ENCODE peak calls at places on chromosomes 16 and 17, in six cellular contexts. B is progenitor cell of endocrine pancreas; M is HFF-Myc; P is activated CD8-positive, alpha-beta T cell treated with anti-CD3 and anti-CD28 coated beads for 36 hours; U is tibial nerve; F is fibroblast of lung. T is an unnamed sample.

GRCh38 chr17:32489320-32490100 is 2.7 kb downstream of the CDK5R1 start:
- DNase-seq in M (no peak), U (no peak), F (no peak), P (no peak), B (no peak), T (no peak)

GRCh38 chr17:55521193-55521592 is 9.9 kb upstream of the SMIM36 start:
- DNase-seq in F (no peak), M (no peak), U (no peak), B (no peak), P (no peak), T (no peak)

GRCh38 chr16:85490971-85491771 is 122.0 kb upstream of the GSE1 start:
- DNase-seq in M (no peak), P (peak), B (no peak), F (no peak), U (no peak), T (no peak)

GRCh38 chr16:54284931-54285413 is 1.6 kb downstream of the IRX3 start:
- DNase-seq in M (no peak), P (no peak), B (peak), F (peak), U (no peak), T (no peak)

GRCh38 chr16:85637808-85638186 is 24.7 kb downstream of the GSE1 start:
- DNase-seq in F (no peak), B (no peak), M (no peak), P (no peak), U (no peak), T (no peak)

GRCh38 chr17:40517286-40517662 is 15.9 kb upstream of the TNS4 start:
- DNase-seq in M (no peak), F (no peak), B (no peak), P (no peak), U (no peak), T (no peak)

GRCh38 chr16:75559564-75560372 is 3.7 kb upstream of the TMEM231 start:
- DNase-seq in M (peak), P (no peak), B (no peak), F (peak), U (no peak), T (no peak)

GRCh38 chr17:77792626-77793025 is 165.9 kb upstream of the TNRC6C start:
- DNase-seq in F (no peak), U (no peak), P (no peak), M (no peak), B (no peak), T (no peak)

GRCh38 chr16:85622683-85623082 is 9.6 kb downstream of the GSE1 start:
- DNase-seq in P (no peak), F (no peak), M (no peak), U (no peak), B (no peak), T (no peak)

GRCh38 chr16:31427441-31428276 is 501 bp downstream of the COX6A2 start:
- DNase-seq in B (no peak), P (peak), U (no peak), M (no peak), F (no peak), T (no peak)

GRCh38 chr16:68734782-68735181 is 2.3 kb upstream of the CDH1 start:
- DNase-seq in B (no peak), U (no peak), M (no peak), F (no peak), P (no peak), T (no peak)

GRCh38 chr17:68198931-68199836 is 48.7 kb upstream of the AMZ2 start:
- DNase-seq in F (no peak), U (no peak), M (no peak), P (peak), B (no peak), T (no peak)

GRCh38 chr17:68184816-68185436 is 62.9 kb upstream of the AMZ2 start:
- DNase-seq in B (no peak), U (no peak), M (no peak), F (no peak), P (peak), T (peak)

GRCh38 chr16:1789643-1790045 is 3.9 kb downstream of the IGFALS start:
- DNase-seq in F (no peak), B (no peak), U (no peak), M (no peak), P (no peak), T (no peak)

GRCh38 chr16:50539822-50540710 is 8.1 kb upstream of the NKD1 start:
- DNase-seq in B (no peak), P (no peak), F (no peak), U (no peak), M (no peak), T (no peak)

GRCh38 chr17:7262192-7263070 is at the start of gene CLDN7:
- DNase-seq in P (no peak), F (no peak), B (peak), M (no peak), U (no peak), T (no peak)

GRCh38 chr17:30240177-30240576 is 4.7 kb upstream of the SLC6A4 start:
- DNase-seq in P (no peak), U (no peak), M (no peak), F (no peak), B (no peak), T (no peak)

GRCh38 chr17:63116967-63117366 is 150.9 kb downstream of the TANC2 start:
- DNase-seq in U (no peak), P (no peak), B (no peak), F (peak), M (no peak), T (no peak)

GRCh38 chr17:17837380-17837821 is 615 bp upstream of the SREBF1 start:
- DNase-seq in U (peak), P (peak), F (peak), B (no peak), M (no peak), T (no peak)

GRCh38 chr16:84331998-84332780 is 36.1 kb upstream of the ATP2C2 start:
- DNase-seq in M (no peak), P (no peak), U (no peak), B (no peak), F (peak), T (no peak)

GRCh38 chr16:54657709-54658102 is 273.0 kb upstream of the IRX5 start:
- DNase-seq in B (no peak), U (no peak), F (no peak), P (no peak), M (no peak), T (no peak)

GRCh38 chr16:66432429-66432828 is 5.3 kb downstream of the BEAN1 start:
- DNase-seq in P (no peak), U (no peak), M (no peak), B (no peak), F (no peak), T (no peak)

GRCh38 chr17:71071837-71072236 is 902.5 kb downstream of the KCNJ2 start:
- DNase-seq in F (peak), U (no peak), P (no peak), M (peak), B (no peak), T (no peak)

GRCh38 chr16:74029122-74029805 is 267.4 kb upstream of the PSMD7 start:
- DNase-seq in M (no peak), F (no peak), B (no peak), P (no peak), U (no peak), T (no peak)

GRCh38 chr17:4433515-4434031 is at the start of gene SPNS3:
- DNase-seq in F (no peak), P (peak), U (no peak), M (no peak), B (no peak), T (no peak)

GRCh38 chr17:67058036-67058435 is 13.7 kb downstream of the CACNG1 start:
- DNase-seq in F (no peak), U (no peak), B (no peak), M (no peak), P (no peak), T (peak)

GRCh38 chr17:50196826-50197225 is 4.6 kb downstream of the COL1A1 start:
- DNase-seq in B (no peak), U (no peak), P (no peak), M (no peak), F (peak), T (no peak)

GRCh38 chr16:6012716-6013115 is 915.1 kb upstream of the EEF2KMT start:
- DNase-seq in M (no peak), F (no peak), U (no peak), B (no peak), P (no peak), T (no peak)

GRCh38 chr16:58503166-58503862 is 3.4 kb downstream of the NDRG4 start:
- DNase-seq in M (no peak), F (no peak), U (no peak), B (no peak), P (no peak), T (no peak)

GRCh38 chr16:2029350-2029749 is 2.6 kb downstream of the NHERF2 start:
- DNase-seq in F (no peak), U (no peak), M (no peak), P (no peak), B (no peak), T (no peak)

GRCh38 chr16:84047206-84047605 is 4.6 kb upstream of the SLC38A8 start:
- DNase-seq in U (no peak), M (no peak), P (no peak), B (no peak), F (no peak), T (no peak)

GRCh38 chr17:60139438-60140285 is 10.1 kb upstream of the CA4 start:
- DNase-seq in P (peak), F (peak), M (no peak), U (peak), B (peak), T (peak)

GRCh38 chr17:6894206-6894528 is 62.6 kb upstream of the TEKT1 start:
- DNase-seq in F (no peak), M (no peak), P (peak), B (no peak), U (no peak), T (no peak)

GRCh38 chr16:30853758-30854157 is 40.1 kb downstream of the BCL7C start:
- DNase-seq in U (no peak), B (no peak), P (no peak), F (no peak), M (no peak), T (no peak)

GRCh38 chr17:57369509-57369945 is 113.2 kb downstream of the MSI2 start:
- DNase-seq in F (peak), P (peak), U (no peak), M (peak), B (no peak), T (no peak)

GRCh38 chr17:51263001-51263400 is 2.7 kb downstream of the UTP18 start:
- DNase-seq in M (no peak), B (no peak), F (peak), U (no peak), P (no peak), T (no peak)

DNA sequence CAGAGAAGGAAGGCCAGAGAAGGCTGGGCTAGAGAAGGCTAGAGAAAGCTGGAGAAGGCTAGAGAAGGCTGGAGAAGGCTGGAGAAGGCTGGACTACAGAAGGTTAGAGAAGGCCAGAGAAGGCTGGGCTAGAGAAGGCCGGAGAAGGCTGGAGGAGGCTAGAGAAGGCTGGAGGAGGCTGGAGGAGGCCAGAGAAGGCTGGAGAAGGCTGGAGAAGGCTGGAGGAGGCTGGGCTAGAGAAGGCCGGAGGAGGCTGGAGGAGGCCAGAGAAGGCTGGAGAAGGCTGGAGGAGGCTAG is 6.4 kb upstream of the OGFOD3 start:
- DNase-seq in U (no peak), M (no peak), P (no peak), B (no peak), F (no peak), T (no peak)
- TF ChIP-seq CTCF in U (no peak), M (no peak), P (no peak), B (no peak), F (no peak), T (no peak)

DNA sequence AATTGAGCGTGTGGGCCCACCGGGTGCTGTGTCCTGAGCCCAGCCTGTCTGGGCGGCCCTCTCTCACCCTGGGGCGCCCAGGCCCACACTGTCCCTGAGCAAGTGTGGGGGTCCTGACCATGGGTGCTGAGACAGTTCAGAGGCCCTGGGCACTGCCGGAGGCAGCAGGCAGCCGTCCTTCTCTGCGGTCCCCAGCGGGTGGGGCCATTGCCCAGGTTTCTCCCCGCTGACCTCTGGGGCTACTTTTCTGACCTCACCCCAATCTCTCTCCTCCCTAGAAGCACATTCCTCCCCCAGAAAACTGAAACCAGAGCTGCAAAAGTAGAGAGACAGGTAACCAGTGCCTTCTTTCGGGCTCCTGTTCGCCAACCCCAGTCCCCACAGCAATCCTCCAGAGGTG is 36.0 kb upstream of the PVALEF start:
- DNase-seq in U (no peak), M (no peak), F (no peak), P (no peak), B (no peak), T (no peak)
- TF ChIP-seq CTCF in U (no peak), M (no peak), F (no peak), P (no peak), B (no peak), T (peak)

GRCh38 chr17:45894022-45894784 is at the start of gene MAPT:
- DNase-seq in B (peak), U (peak), P (peak), F (peak), M (peak), T (peak)
- TF ChIP-seq CTCF in B (peak), U (peak), P (peak), F (peak), M (peak), T (peak)

DNA sequence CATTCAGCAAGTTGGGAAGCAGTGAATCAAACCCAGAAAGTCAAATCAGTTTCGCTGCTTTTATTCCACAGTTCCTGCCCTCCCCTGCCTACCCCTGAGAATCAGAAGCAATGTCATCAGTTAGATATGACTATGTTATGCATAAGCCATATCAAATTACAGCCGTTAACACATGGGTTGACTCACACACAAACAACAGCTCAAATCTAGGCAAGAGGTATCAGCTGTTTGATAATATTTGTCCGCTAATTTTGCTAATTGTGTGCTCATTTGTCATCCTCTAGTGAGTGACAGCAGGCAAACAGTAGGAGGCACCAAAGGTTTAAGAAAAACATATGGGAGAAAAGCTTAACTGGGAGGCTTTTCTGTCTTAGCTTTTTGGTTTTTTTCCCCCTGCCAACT is 327.4 kb upstream of the CCL2 start:
- DNase-seq in P (no peak), B (no peak), U (no peak), F (peak), M (no peak), T (no peak)
- TF ChIP-seq CTCF in P (no peak), B (no peak), U (no peak), F (no peak), M (no peak), T (no peak)

DNA sequence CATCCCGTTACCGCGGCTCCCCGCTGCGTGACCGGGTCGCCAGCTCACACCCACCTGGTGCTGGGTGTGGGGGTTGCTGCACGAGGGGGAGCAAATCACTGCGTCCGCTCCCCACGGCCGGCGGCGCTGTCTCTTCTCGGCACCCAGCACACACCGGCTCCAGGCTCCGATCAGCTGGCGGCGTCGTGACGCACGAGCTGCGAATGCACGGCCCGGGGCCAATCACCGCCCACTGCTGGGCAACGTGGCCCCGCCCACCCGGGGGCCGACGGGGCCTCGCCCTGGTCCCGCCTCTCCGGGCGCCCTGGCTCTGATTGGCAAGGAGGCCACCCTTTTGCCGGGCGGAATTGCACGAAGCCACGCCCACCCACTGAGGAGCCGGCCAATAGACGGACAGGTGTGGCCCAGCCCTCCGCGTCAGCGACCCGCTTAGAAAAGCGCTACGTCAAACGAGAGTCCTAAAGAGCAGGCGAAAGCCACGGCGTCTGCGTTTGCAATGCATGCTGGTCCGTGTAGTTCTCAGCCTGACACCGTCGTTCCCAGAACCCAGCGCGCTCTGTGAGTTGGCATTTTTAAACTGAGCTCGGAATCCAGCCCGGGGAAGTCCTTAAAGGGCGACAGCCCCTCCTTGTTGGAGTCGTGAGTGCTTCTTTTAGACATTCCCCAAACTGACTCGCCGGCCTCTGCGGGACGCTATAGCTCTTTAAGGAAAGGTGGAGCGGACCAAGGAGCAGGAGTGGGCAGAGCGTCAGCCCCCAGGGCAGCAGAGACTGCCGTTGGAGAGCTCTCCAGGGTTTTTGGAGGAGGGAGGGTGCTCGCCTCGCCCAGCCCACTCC is 6.1 kb upstream of the TLCD2 start:
- DNase-seq in F (peak), M (peak), U (peak), P (peak), B (peak), T (peak)
- TF ChIP-seq CTCF in F (peak), M (peak), U (no peak), P (no peak), B (no peak), T (no peak)